ENCODE peak calls at places on chromosomes 4 and X, in six cellular contexts. G is foreskin fibroblast; L is substantia nigra; M is fibroblast of pulmonary artery; O is activated T-helper 9 cell treated with anti-CD3 and anti-CD28 coated beads, Interleukin-2, amount 50 U/mL, for 16 hours; H is HFF-Myc. P is an unnamed sample.

GRCh38 chr4:98485816-98486355 is 172.5 kb downstream of the TSPAN5 start:
- DNase-seq in G (no peak), L (no peak), M (no peak), O (no peak), H (no peak), P (no peak)

GRCh38 chr4:123449362-123449761 is 52.8 kb downstream of the SPRY1 start:
- DNase-seq in G (no peak), L (no peak), M (no peak), O (no peak), H (no peak), P (no peak)

GRCh38 chr4:99763635-99764101 is 53.0 kb upstream of the DAPP1 start:
- DNase-seq in G (peak; percentile 89), L (no peak), M (peak; percentile 87), O (no peak), H (peak; percentile 45), P (peak; percentile 78)

GRCh38 chr4:150070464-150071170 is 7.6 kb upstream of the DCLK2 start:
- DNase-seq in G (peak; percentile 67), L (no peak), M (peak; percentile 19), O (no peak), H (no peak), P (no peak)

GRCh38 chrX:9416562-9417319 is 48.1 kb upstream of the TBL1X start:
- DNase-seq in G (peak; percentile 49), L (no peak), M (peak; percentile 77), O (no peak), H (no peak), P (peak; percentile 50)

GRCh38 chr4:101086801-101087586 is 260.3 kb downstream of the PPP3CA start:
- DNase-seq in G (no peak), L (no peak), M (no peak), O (no peak), H (no peak), P (no peak)

GRCh38 chr4:1837069-1837468 is 18.9 kb downstream of the LETM1 start:
- DNase-seq in G (no peak), L (no peak), M (no peak), O (no peak), H (no peak), P (no peak)

GRCh38 chr4:124025423-124025822 is 628.8 kb downstream of the SPRY1 start:
- DNase-seq in G (no peak), L (no peak), M (no peak), O (no peak), H (no peak), P (peak; percentile 9)

GRCh38 chr4:107734120-107734519 is 14.1 kb upstream of the PAPSS1 start:
- DNase-seq in G (no peak), L (no peak), M (no peak), O (no peak), H (no peak), P (peak; percentile 29)

GRCh38 chr4:80307774-80308465 is 27.6 kb upstream of the CFAP299 start:
- DNase-seq in G (peak; percentile 74), L (no peak), M (peak; percentile 56), O (no peak), H (no peak), P (peak; percentile 23)

GRCh38 chrX:21675931-21676330 is 17.8 kb upstream of the KLHL34 start:
- DNase-seq in G (no peak), L (no peak), M (no peak), O (no peak), H (no peak), P (no peak)

GRCh38 chrX:41516995-41517660 is 70.0 kb downstream of the NYX start:
- DNase-seq in G (no peak), L (no peak), M (no peak), O (no peak), H (no peak), P (no peak)

GRCh38 chrX:151754042-151754419 is 19.5 kb downstream of the CNGA2 start:
- DNase-seq in G (peak; percentile 86), L (no peak), M (peak; percentile 22), O (no peak), H (no peak), P (peak; percentile 78)

GRCh38 chrX:81202413-81202794 is 502 bp downstream of the SH3BGRL start:
- DNase-seq in G (peak; percentile 28), L (no peak), M (peak; percentile 8), O (no peak), H (no peak), P (no peak)

GRCh38 chr4:182307746-182308145 is 64.5 kb downstream of the TENM3 start:
- DNase-seq in G (peak; percentile 62), L (no peak), M (peak; percentile 86), O (no peak), H (peak; percentile 65), P (peak; percentile 66)

P was measured in AG20443.